ENCODE peak calls at places on chromosomes 13 and 19, in nine cellular contexts. F, H, P, J, X, O, L, E and N are unnamed samples.

GRCh38 chr19:8240274-8241229 is 31.4 kb downstream of the CERS4 start:
- DNase-seq in F (peak), H (peak), P (peak), J (peak), X (peak), O (peak), L (peak), E (peak), N (peak)

GRCh38 chr19:47377208-47377701 is 28.1 kb downstream of the DHX34 start:
- DNase-seq in F (no peak), H (no peak), P (no peak), J (no peak), X (no peak), O (no peak), L (no peak), E (no peak), N (no peak)

GRCh38 chr19:55692681-55693081 is 17.7 kb downstream of the EPN1 start:
- DNase-seq in F (no peak), H (no peak), P (peak), J (no peak), X (no peak), O (peak), L (no peak), E (no peak), N (no peak)

GRCh38 chr19:33302175-33302973 is at the start of gene CEBPA:
- DNase-seq in F (peak), H (peak), P (peak), J (peak), X (peak), O (peak), L (peak), E (peak), N (peak)

GRCh38 chr13:30634838-30635237 is 17.1 kb downstream of the USPL1 start:
- DNase-seq in F (no peak), H (no peak), P (no peak), J (no peak), X (no peak), O (no peak), L (no peak), E (no peak), N (no peak)

GRCh38 chr13:37747071-37747612 is 122.4 kb downstream of the TRPC4 start:
- DNase-seq in F (no peak), H (peak), P (no peak), J (no peak), X (peak), O (no peak), L (no peak), E (peak), N (no peak)

GRCh38 chr13:97308735-97309429 is 86.7 kb downstream of the MBNL2 start:
- DNase-seq in F (no peak), H (no peak), P (no peak), J (no peak), X (no peak), O (no peak), L (no peak), E (peak), N (no peak)

GRCh38 chr13:95579303-95579702 is 26.8 kb downstream of the CLDN10 start:
- DNase-seq in F (no peak), H (no peak), P (peak), J (no peak), X (no peak), O (no peak), L (no peak), E (no peak), N (peak)

GRCh38 chr19:49894011-49894664 is 2.5 kb downstream of the IL4I1 start:
- DNase-seq in F (no peak), H (no peak), P (no peak), J (no peak), X (no peak), O (no peak), L (no peak), E (no peak), N (no peak)

GRCh38 chr19:13717194-13717643 is 47.1 kb upstream of the MRI1 start:
- DNase-seq in F (no peak), H (no peak), P (no peak), J (no peak), X (peak), O (no peak), L (no peak), E (peak), N (no peak)

GRCh38 chr13:98892821-98893220 is 85.0 kb downstream of the DOCK9 start:
- DNase-seq in F (no peak), H (no peak), P (no peak), J (no peak), X (no peak), O (no peak), L (no peak), E (no peak), N (no peak)

GRCh38 chr19:18558202-18558555 is 509 bp downstream of the KXD1 start:
- DNase-seq in F (no peak), H (no peak), P (no peak), J (no peak), X (no peak), O (no peak), L (no peak), E (no peak), N (no peak)

GRCh38 chr19:7658219-7658686 is 10.6 kb upstream of the RETN start:
- DNase-seq in F (no peak), H (no peak), P (peak), J (no peak), X (no peak), O (no peak), L (no peak), E (no peak), N (peak)

GRCh38 chr19:49763230-49763629 is at the start of gene TSKS:
- DNase-seq in F (no peak), H (no peak), P (no peak), J (no peak), X (no peak), O (no peak), L (no peak), E (no peak), N (no peak)

GRCh38 chr13:28347456-28348371 is 147.2 kb downstream of the FLT1 start:
- DNase-seq in F (no peak), H (no peak), P (no peak), J (no peak), X (no peak), O (no peak), L (no peak), E (peak), N (no peak)

GRCh38 chr19:35159606-35160005 is 5.1 kb downstream of the FXYD5 start:
- DNase-seq in F (no peak), H (no peak), P (no peak), J (no peak), X (no peak), O (no peak), L (no peak), E (no peak), N (no peak)

GRCh38 chr13:105363747-105364177 is 1171.7 kb downstream of the EFNB2 start:
- DNase-seq in F (no peak), H (peak), P (no peak), J (no peak), X (no peak), O (no peak), L (no peak), E (no peak), N (no peak)

GRCh38 chr13:72884111-72884510 is 102.2 kb downstream of the PIBF1 start:
- DNase-seq in F (no peak), H (peak), P (no peak), J (no peak), X (no peak), O (no peak), L (no peak), E (no peak), N (no peak)

DNA sequence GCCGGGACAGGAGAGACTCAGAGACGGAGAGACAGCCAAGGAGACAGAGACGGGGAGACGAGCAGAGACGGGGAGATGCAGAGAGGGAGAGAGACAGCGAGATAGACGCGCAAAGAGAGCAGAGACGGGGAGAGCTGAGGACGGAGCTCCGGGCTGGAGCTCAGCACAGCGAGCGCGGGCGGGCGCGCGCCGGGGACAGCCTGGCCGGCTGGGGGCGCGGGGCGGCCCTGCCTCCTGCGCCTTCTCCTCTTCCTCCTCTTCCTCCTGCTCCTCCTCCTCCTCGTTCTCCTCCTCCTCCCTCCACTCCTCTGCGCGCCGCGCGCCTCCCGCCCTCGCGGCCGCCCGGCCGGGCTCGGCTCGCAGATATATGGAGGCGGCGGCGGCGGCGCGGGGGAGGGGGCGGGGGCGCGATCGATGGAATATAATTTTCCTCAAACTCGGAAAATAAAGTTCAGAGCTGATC is at the start of gene ERFL:
- DNase-seq in F (no peak), H (no peak), P (peak), J (no peak), X (no peak), O (no peak), L (no peak), E (no peak), N (no peak)
- TF ChIP-seq CTCF in F (no peak), H (no peak), P (no peak), J (no peak), X (no peak), O (no peak), L (no peak), E (no peak), N (peak)

DNA sequence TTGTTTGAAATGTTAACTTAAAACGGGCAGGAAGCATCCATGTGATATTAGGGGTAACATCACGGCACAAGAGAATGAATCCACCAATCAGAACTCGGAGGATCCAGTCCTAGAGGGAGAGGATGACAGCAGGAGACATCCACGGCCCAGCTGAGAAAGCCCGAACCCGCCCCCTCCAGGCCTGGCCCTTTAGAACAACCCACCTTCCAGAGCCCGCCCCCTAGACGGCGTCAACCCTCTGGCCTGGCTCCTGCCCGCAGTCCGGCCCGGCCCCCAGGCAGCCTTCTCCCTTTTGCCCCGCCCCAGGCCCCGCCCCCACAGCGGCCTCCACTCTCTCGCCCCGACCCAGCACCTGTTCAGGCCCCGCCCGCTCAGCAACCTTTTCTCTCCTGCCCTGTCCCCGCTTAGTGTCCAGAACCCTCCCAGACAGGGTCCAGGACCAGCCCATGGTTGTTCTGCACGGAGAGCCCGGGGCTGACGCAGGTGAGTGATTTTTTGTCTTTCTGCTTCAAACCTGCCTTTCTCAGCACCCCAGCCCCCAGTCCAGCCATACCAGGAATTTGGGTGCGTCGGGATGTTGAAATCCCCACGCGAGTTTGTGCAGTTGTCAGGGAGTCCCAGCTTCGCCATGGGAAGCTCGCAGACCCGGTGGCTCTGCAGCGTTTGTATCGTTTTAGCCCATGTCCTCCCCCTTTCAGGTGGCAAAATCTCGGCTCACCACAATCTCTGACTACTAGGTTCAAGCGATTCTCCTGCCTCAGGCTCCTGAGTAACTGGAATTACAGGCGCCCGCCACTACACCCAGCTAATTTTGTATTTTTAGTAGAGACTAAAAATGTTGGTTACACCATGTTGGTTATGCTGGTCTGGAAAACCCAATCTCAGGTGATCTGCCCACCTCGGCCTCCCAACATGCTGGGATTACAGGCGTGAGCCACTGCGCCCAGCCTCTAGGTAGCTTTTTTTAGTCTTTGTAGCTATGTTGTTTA is 16.1 kb downstream of the ZNF816 start:
- DNase-seq in F (peak), H (no peak), P (no peak), J (peak), X (no peak), O (peak), L (peak), E (no peak), N (peak)
- TF ChIP-seq CTCF in F (no peak), H (no peak), P (no peak), J (no peak), X (no peak), O (no peak), L (no peak), E (no peak), N (no peak)

DNA sequence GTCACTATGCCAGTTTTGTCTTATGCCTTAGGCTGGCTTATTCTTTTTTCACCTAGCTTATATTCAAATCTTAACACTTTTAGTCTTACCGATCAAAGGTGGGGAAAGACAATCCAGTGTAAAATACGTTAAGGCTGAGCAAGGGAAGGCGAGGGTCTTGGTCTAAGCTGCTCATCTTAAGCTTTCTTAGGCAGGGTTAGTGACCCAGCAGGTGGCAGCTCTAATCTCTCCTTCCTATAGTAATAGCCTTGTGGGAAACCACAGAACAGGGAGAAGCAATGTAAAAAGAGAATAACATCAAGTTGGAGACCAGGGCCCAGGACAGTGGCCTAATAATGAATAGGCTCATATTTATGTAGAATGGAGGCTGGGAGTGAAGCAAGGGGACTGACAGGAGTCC is 45.9 kb downstream of the COG3 start:
- DNase-seq in F (no peak), H (no peak), P (no peak), J (no peak), X (no peak), O (no peak), L (no peak), E (no peak), N (no peak)
- TF ChIP-seq CTCF in F (no peak), H (no peak), P (no peak), J (no peak), X (no peak), O (no peak), L (no peak), E (no peak), N (no peak)

GRCh38 chr19:48381178-48381950 is 10.0 kb downstream of the KDELR1 start:
- DNase-seq in F (no peak), H (no peak), P (no peak), J (no peak), X (no peak), O (no peak), L (no peak), E (no peak), N (no peak)
- TF ChIP-seq CTCF in F (no peak), H (no peak), P (no peak), J (no peak), X (no peak), O (no peak), L (no peak), E (no peak), N (no peak)

DNA sequence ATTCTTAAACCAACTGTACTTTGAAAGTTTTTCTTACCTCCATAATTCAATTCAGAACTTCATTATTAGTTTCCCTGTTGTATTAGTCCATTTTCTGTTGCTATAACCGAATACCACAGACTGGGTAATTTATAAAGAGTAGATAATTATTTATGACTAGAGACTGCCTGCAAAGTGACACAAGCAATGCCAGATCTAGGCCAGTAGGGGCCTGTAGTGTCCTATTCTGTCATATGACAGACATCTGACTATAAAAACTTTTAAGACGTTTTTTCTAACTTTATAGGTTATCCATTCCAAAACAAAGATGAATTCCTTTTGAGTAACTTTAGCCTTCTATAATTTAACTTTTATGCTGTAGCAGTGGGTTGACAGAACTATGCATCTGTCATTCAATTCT is 2783.8 kb downstream of the PCDH9 start:
- DNase-seq in F (no peak), H (peak), P (no peak), J (no peak), X (no peak), O (no peak), L (no peak), E (peak), N (no peak)
- TF ChIP-seq CTCF in F (peak), H (peak), P (no peak), J (no peak), X (peak), O (no peak), L (no peak), E (peak), N (no peak)